ENCODE peak calls at places on chromosomes 4 and X, in seven cellular contexts. V is choroid plexus epithelial cell, R is GM12878, G is AG10803, B is epithelial cell of esophagus, D is mesenchymal stem cell, U is AG04450. W is an unnamed sample.

GRCh38 chr4:150248181-150248580 is 169.9 kb downstream of the DCLK2 start:
- DNase-seq in V (peak), R (no peak), G (no peak), B (peak), D (peak), U (no peak), W (no peak)

GRCh38 chr4:38967260-38968095 is 64.7 kb downstream of the TMEM156 start:
- DNase-seq in V (peak), R (no peak), G (peak), B (peak), D (peak), U (peak), W (peak)

GRCh38 chr4:126172126-126172525 is 857.4 kb downstream of the FAT4 start:
- DNase-seq in V (no peak), R (peak), G (no peak), B (peak), D (no peak), U (no peak), W (no peak)

GRCh38 chrX:45622042-45622423 is 421.4 kb upstream of the DIPK2B start:
- DNase-seq in V (no peak), R (no peak), G (no peak), B (no peak), D (no peak), U (no peak), W (no peak)

GRCh38 chr4:25908491-25908901 is 5.5 kb upstream of the SMIM20 start:
- DNase-seq in V (peak), R (no peak), G (peak), B (peak), D (peak), U (peak), W (peak)

GRCh38 chr4:108743021-108743420 is 19.8 kb downstream of the ETNPPL start:
- DNase-seq in V (no peak), R (no peak), G (no peak), B (no peak), D (no peak), U (no peak), W (no peak)

GRCh38 chr4:989722-990471 is 3.1 kb downstream of the IDUA start:
- DNase-seq in V (no peak), R (no peak), G (no peak), B (no peak), D (no peak), U (no peak), W (no peak)

GRCh38 chr4:6389426-6389825 is 83.0 kb downstream of the PPP2R2C start:
- DNase-seq in V (no peak), R (no peak), G (no peak), B (no peak), D (no peak), U (no peak), W (no peak)

GRCh38 chr4:184476660-184477059 is 2.3 kb upstream of the IRF2 start:
- DNase-seq in V (no peak), R (no peak), G (no peak), B (no peak), D (no peak), U (no peak), W (no peak)

GRCh38 chr4:26081795-26082498 is 167.9 kb downstream of the SMIM20 start:
- DNase-seq in V (peak), R (no peak), G (peak), B (peak), D (peak), U (no peak), W (no peak)

GRCh38 chr4:6152879-6153705 is 47.3 kb downstream of the JAKMIP1 start:
- DNase-seq in V (no peak), R (no peak), G (no peak), B (no peak), D (no peak), U (no peak), W (no peak)

GRCh38 chr4:11138964-11139363 is 289.7 kb downstream of the HS3ST1 start:
- DNase-seq in V (no peak), R (peak), G (no peak), B (no peak), D (no peak), U (no peak), W (no peak)

GRCh38 chr4:156378053-156378665 is 424.5 kb upstream of the CTSO start:
- DNase-seq in V (peak), R (no peak), G (no peak), B (peak), D (peak), U (peak), W (no peak)

GRCh38 chr4:84028340-84028739 is 470.8 kb downstream of the NKX6-1 start:
- DNase-seq in V (peak), R (no peak), G (no peak), B (peak), D (no peak), U (no peak), W (no peak)

GRCh38 chrX:98071331-98071730 is 1187.6 kb downstream of the RPA4 start:
- DNase-seq in V (peak), R (no peak), G (peak), B (no peak), D (no peak), U (no peak), W (no peak)

GRCh38 chr4:2537011-2537830 is 774 bp downstream of the FAM193A start:
- DNase-seq in V (peak), R (no peak), G (peak), B (peak), D (peak), U (no peak), W (no peak)

GRCh38 chrX:39513836-39514235 is 583.9 kb downstream of the BCOR start:
- DNase-seq in V (no peak), R (no peak), G (peak), B (no peak), D (peak), U (no peak), W (no peak)

GRCh38 chr4:165873298-165874071 is 448 bp downstream of the TLL1 start:
- DNase-seq in V (no peak), R (no peak), G (peak), B (peak), D (peak), U (no peak), W (no peak)
- H3K4me3 ChIP-seq in V (peak), R (no peak), G (peak), B (peak), D (peak), U (peak), W (peak)

DNA sequence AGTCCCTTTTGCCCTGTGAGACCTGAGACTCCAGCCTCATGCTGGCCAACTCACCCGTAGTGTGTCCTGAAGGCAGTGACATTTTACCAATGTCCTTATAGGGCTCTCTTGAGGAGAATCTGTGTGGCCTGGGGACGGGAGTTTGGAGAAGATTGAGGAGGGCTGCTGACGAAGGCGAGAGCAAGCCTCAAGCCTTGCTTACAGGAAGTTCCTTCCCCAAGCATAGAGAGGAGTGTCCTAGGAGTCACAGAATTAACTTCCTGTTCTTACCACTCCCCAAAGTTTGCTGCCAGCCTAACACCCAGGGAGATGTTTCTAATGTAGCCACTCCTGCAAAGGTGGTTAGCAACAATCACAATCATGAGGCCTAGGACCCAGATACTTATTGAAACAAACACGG is at the start of gene NXF3:
- DNase-seq in V (no peak), R (no peak), G (no peak), B (no peak), D (no peak), U (no peak), W (no peak)
- H3K4me3 ChIP-seq in V (no peak), R (no peak), G (no peak), B (no peak), D (no peak), U (no peak), W (no peak)

DNA sequence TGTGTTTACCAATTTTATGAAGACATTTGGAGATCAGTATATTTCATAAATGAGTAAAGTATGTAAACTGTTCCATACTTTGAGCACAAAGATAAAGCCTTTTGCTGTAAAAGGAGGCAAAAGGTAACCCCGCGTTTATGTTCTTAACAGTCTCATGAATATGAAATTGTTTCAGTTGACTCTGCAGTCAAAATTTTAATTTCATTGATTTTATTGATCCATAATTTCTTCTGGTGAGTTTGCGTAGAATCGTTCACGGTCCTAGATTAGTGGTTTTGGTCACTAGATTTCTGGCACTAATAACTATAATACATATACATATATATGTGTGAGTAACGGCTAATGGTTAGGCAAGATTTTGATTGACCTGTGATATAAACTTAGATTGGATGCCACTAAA is 1.9 kb downstream of the FMR1 start:
- DNase-seq in V (no peak), R (no peak), G (no peak), B (no peak), D (no peak), U (no peak), W (no peak)
- H3K4me3 ChIP-seq in V (peak), R (peak), G (peak), B (peak), D (no peak), U (peak), W (peak)

GRCh38 chrX:110116581-110116980 is 113.7 kb downstream of the TMEM164 start:
- DNase-seq in V (no peak), R (no peak), G (no peak), B (no peak), D (no peak), U (no peak), W (no peak)
- H3K4me3 ChIP-seq in V (no peak), R (no peak), G (no peak), B (no peak), D (no peak), U (no peak), W (no peak)

GRCh38 chrX:10064736-10065135 is 92.0 kb upstream of the CLCN4 start:
- DNase-seq in V (no peak), R (no peak), G (no peak), B (no peak), D (no peak), U (no peak), W (no peak)

GRCh38 chrX:10062352-10062751 is 94.4 kb upstream of the CLCN4 start:
- DNase-seq in V (no peak), R (peak), G (no peak), B (peak), D (no peak), U (no peak), W (no peak)

GRCh38 chrX:10062980-10063379 is 93.8 kb upstream of the CLCN4 start:
- DNase-seq in V (no peak), R (no peak), G (no peak), B (peak), D (no peak), U (no peak), W (no peak)
- H3K4me3 ChIP-seq in V (no peak), R (no peak), G (no peak), B (peak), D (no peak), U (no peak), W (no peak)

DNA sequence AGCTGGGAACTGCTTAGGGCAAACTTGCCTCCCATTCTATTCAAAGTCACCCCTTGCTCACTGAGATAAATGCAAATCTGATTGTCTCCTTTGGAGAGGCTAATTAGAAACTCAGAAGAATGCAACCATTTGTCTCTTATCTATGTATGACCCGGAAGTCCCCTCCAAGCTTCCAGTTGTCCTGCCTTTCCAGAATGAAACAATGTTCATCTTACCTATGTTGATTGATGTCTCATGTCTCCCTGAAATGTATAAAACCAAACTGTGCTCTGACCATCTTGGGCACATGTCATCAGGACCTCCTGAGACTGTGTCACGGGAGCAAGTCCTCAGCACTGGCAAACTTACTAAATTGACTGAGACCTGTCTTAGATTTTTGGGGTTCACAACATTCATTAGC is 37.1 kb upstream of the TMPRSS11E start:
- DNase-seq in V (no peak), R (no peak), G (no peak), B (no peak), D (no peak), U (no peak), W (no peak)
- H3K4me3 ChIP-seq in V (no peak), R (no peak), G (no peak), B (no peak), D (no peak), U (no peak), W (no peak)

GRCh38 chrX:153687121-153688039 is at the start of gene SLC6A8:
- DNase-seq in V (peak), R (no peak), G (peak), B (peak), D (peak), U (peak), W (no peak)

GRCh38 chrX:153689654-153690465 is 2.1 kb downstream of the SLC6A8 start:
- DNase-seq in V (no peak), R (no peak), G (no peak), B (peak), D (no peak), U (no peak), W (no peak)

GRCh38 chrX:153688534-153688899 is 791 bp downstream of the SLC6A8 start:
- DNase-seq in V (no peak), R (no peak), G (no peak), B (no peak), D (no peak), U (no peak), W (no peak)

GRCh38 chrX:153688900-153689590 is 1.3 kb downstream of the SLC6A8 start:
- DNase-seq in V (no peak), R (no peak), G (peak), B (no peak), D (no peak), U (no peak), W (no peak)

GRCh38 chrX:153688071-153688470 is 345 bp downstream of the SLC6A8 start:
- DNase-seq in V (no peak), R (no peak), G (no peak), B (no peak), D (no peak), U (no peak), W (no peak)
- H3K4me3 ChIP-seq in V (peak), R (no peak), G (no peak), B (no peak), D (peak), U (no peak), W (no peak)